ENCODE peak calls at places on chromosome 3, in six cellular contexts. E is GM12878, A is IMR-90, S is esophagus muscularis mucosa, J is esophagus squamous epithelium, M is transverse colon. N is an unnamed sample.

GRCh38 chr3:182148360-182148759 is 436.6 kb downstream of the SOX2 start:
- DNase-seq in E (no peak), J (no peak), A (no peak), S (no peak), M (no peak), N (no peak)

GRCh38 chr3:40070816-40071215 is 238.7 kb upstream of the EIF1B start:
- DNase-seq in J (no peak), E (no peak), A (no peak), S (peak), M (no peak), N (no peak)

GRCh38 chr3:42118762-42119361 is 27.7 kb downstream of the TRAK1 start:
- DNase-seq in J (no peak), S (no peak), M (peak), E (peak), A (peak), N (peak)

GRCh38 chr3:121483290-121483689 is 62.5 kb downstream of the POLQ start:
- DNase-seq in A (peak), E (no peak), S (no peak), J (no peak), M (no peak), N (no peak)

GRCh38 chr3:54900954-54901591 is 26.8 kb downstream of the LRTM1 start:
- DNase-seq in S (no peak), A (peak), J (no peak), E (no peak), M (no peak), N (no peak)

GRCh38 chr3:173037840-173038483 is 103.1 kb downstream of the SPATA16 start:
- DNase-seq in J (no peak), A (no peak), E (no peak), M (no peak), S (no peak), N (no peak)

GRCh38 chr3:177396707-177397106 is 199.4 kb upstream of the TBL1XR1 start:
- DNase-seq in E (no peak), A (no peak), J (no peak), M (no peak), S (no peak), N (no peak)

GRCh38 chr3:146335386-146335785 is 84.5 kb upstream of the PLSCR4 start:
- DNase-seq in A (no peak), M (no peak), E (no peak), S (no peak), J (no peak), N (no peak)

GRCh38 chr3:132509096-132509495 is 88.0 kb upstream of the ACKR4 start:
- DNase-seq in M (no peak), E (no peak), S (no peak), J (no peak), A (peak), N (no peak)

GRCh38 chr3:65028024-65028423 is 340.2 kb upstream of the ADAMTS9 start:
- DNase-seq in J (no peak), E (no peak), A (no peak), S (no peak), M (no peak), N (no peak)

GRCh38 chr3:66557166-66557565 is 56.3 kb upstream of the LRIG1 start:
- DNase-seq in A (no peak), S (no peak), M (no peak), E (no peak), J (no peak), N (no peak)

GRCh38 chr3:156474560-156475389 is 80.1 kb downstream of the SSR3 start:
- DNase-seq in J (no peak), M (no peak), E (no peak), A (no peak), S (no peak), N (no peak)

GRCh38 chr3:140753865-140754754 is 76.2 kb downstream of the TRIM42 start:
- DNase-seq in J (no peak), S (no peak), A (no peak), M (no peak), E (peak), N (no peak)

GRCh38 chr3:55481067-55481917 is 5.8 kb downstream of the WNT5A start:
- DNase-seq in M (no peak), E (no peak), J (no peak), S (no peak), A (peak), N (no peak)

GRCh38 chr3:57001356-57001755 is 59.1 kb upstream of the SPATA12 start:
- DNase-seq in M (no peak), E (no peak), S (no peak), A (no peak), J (no peak), N (no peak)

GRCh38 chr3:106466881-106467280 is 598.1 kb upstream of the CBLB start:
- DNase-seq in A (no peak), J (no peak), S (no peak), E (no peak), M (no peak), N (no peak)

GRCh38 chr3:172709776-172710708 is 825 bp downstream of the NCEH1 start:
- DNase-seq in M (peak), S (no peak), J (no peak), E (no peak), A (peak), N (peak)

GRCh38 chr3:104673981-104674380 is 692.7 kb upstream of the ALCAM start:
- DNase-seq in M (no peak), J (no peak), A (peak), S (no peak), E (no peak), N (no peak)

GRCh38 chr3:50633233-50633795 is 16.4 kb downstream of the MAPKAPK3 start:
- DNase-seq in S (no peak), A (no peak), M (no peak), E (no peak), J (no peak), N (no peak)

GRCh38 chr3:139325551-139325950 is 18.3 kb upstream of the MRPS22 start:
- DNase-seq in J (no peak), S (no peak), E (no peak), A (no peak), M (no peak), N (no peak)

GRCh38 chr3:20054549-20054987 is 14.3 kb downstream of the KAT2B start:
- DNase-seq in A (peak), E (peak), M (peak), J (peak), S (no peak), N (peak)

GRCh38 chr3:82496890-82497560 is 735.6 kb upstream of the GBE1 start:
- DNase-seq in A (no peak), S (no peak), J (no peak), E (no peak), M (no peak), N (peak)

GRCh38 chr3:196741401-196741761 is 1.7 kb downstream of the PAK2 start:
- DNase-seq in S (no peak), J (no peak), E (no peak), M (no peak), A (no peak), N (no peak)

GRCh38 chr3:71254251-71254650 is 329.3 kb downstream of the FOXP1 start:
- DNase-seq in M (no peak), E (no peak), A (peak), S (no peak), J (no peak), N (no peak)

GRCh38 chr3:191005790-191006189 is 143.3 kb upstream of the GMNC start:
- DNase-seq in S (no peak), J (no peak), A (no peak), E (no peak), M (no peak), N (no peak)

GRCh38 chr3:179558742-179559364 is 3.9 kb upstream of the ACTL6A start:
- DNase-seq in S (no peak), J (no peak), E (peak), A (peak), M (peak), N (peak)

GRCh38 chr3:81352867-81353266 is 408.6 kb downstream of the GBE1 start:
- DNase-seq in J (no peak), E (no peak), M (no peak), S (no peak), A (peak), N (no peak)

GRCh38 chr3:170862618-170863374 is 7.2 kb downstream of the RPL22L1 start:
- DNase-seq in M (no peak), E (no peak), J (no peak), A (peak), S (no peak), N (no peak)

GRCh38 chr3:108097326-108098035 is 6.7 kb upstream of the CD47 start:
- DNase-seq in S (no peak), J (no peak), E (no peak), M (no peak), A (no peak), N (peak)

GRCh38 chr3:67739851-67740250 is 85.4 kb upstream of the SUCLG2 start:
- DNase-seq in M (no peak), E (no peak), J (no peak), S (no peak), A (peak), N (no peak)

GRCh38 chr3:194247350-194247740 is 103.8 kb downstream of the CPN2 start:
- DNase-seq in A (no peak), J (no peak), M (no peak), E (no peak), S (no peak), N (no peak)

GRCh38 chr3:122510878-122511481 is 3.8 kb downstream of the KPNA1 start:
- DNase-seq in A (peak), E (no peak), J (no peak), S (no peak), M (no peak), N (peak)

GRCh38 chr3:87311309-87311708 is 34.9 kb upstream of the POU1F1 start:
- DNase-seq in M (no peak), S (no peak), J (no peak), A (no peak), E (no peak), N (no peak)

DNA sequence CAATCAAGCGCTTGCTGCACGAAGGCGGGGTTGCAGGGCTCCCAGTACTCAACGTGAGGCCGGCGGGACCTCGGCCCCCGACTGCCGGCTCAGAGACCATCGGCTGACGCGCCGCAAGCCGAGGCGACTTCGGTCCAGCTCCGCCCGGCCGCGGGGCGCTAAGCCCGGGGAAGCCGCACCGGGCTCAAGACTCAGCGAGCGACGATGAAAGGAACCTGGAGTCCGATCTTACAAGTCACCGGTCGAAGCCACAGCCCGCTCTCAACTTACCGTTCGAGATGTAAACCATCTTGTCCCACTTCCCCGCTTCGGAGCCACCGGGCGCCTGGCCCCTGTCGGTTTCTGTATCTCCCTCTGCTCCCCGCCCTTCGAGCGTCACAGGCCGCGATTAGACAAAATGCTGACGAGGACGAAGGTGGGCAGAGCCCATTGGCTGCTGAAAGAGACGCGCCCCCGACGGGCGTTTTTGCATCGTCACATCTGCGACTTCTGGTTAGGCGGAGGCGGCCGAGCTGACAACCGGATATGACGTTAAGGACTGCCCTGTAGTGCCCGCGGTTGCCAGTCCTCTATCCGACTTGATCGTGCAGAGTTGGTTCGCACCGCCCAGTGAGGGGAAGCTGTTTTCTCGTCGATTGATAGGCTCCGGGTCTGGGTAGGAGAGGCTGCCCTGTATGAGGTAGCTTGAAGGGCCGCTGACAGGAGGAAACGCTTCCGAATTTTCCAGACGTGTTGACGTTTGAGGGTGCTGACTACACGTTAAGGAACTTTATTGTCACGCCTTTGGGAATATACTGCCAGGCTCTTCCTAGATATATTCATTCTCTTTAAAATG is at the start of gene SELENOK:
- DNase-seq in S (peak), M (peak), E (peak), J (peak), A (peak), N (peak)
- TF ChIP-seq POLR2A in S (peak), M (peak), E (peak), J (peak), A (peak), N (peak)

DNA sequence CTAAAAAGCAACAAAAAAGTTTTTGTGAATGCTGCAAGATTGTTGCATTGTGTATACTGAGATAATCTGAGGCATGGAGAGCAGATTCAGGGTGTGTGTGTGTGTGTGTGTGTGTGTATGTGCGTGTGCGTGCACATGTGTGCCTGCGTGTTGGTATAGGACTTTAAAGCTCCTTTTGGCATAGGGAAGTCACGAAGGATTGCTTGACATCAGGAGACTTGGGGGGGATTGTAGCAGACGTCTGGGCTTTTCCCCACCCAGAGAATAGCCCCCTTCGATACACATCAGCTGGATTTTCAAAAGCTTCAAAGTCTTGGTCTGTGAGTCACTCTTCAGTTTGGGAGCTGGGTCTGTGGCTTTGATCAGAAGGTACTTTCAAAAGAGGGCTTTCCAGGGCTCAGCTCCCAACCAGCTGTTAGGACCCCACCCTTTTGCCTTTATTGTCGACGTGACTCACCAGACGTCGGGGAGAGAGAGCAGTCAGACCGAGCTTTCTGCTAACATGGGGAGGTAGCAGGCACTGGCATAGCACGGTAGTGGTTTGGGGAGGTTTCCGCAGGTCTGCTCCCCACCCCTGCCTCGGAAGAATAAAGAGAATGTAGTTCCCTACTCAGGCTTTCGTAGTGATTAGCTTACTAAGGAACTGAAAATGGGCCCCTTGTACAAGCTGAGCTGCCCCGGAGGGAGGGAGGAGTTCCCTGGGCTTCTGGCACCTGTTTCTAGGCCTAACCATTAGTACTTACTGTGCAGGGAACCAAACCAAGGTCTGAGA is 4.7 kb downstream of the BHLHE40 start:
- DNase-seq in M (peak), E (peak), S (no peak), J (peak), A (peak), N (no peak)
- TF ChIP-seq POLR2A in M (peak), E (peak), S (no peak), J (peak), A (peak), N (peak)

GRCh38 chr3:129840707-129841360 is 52.7 kb downstream of the TMCC1 start:
- DNase-seq in A (no peak), S (no peak), E (no peak), J (no peak), M (no peak), N (no peak)

GRCh38 chr3:129845956-129846355 is 47.6 kb downstream of the TMCC1 start:
- DNase-seq in A (no peak), S (no peak), J (no peak), M (no peak), E (no peak), N (no peak)
- TF ChIP-seq POLR2A in A (no peak), S (no peak), J (no peak), M (no peak), E (no peak), N (no peak)

GRCh38 chr3:151675858-151676615 is 57.7 kb upstream of the AADACL2 start:
- DNase-seq in E (no peak), A (no peak), J (no peak), S (no peak), M (no peak), N (no peak)

DNA sequence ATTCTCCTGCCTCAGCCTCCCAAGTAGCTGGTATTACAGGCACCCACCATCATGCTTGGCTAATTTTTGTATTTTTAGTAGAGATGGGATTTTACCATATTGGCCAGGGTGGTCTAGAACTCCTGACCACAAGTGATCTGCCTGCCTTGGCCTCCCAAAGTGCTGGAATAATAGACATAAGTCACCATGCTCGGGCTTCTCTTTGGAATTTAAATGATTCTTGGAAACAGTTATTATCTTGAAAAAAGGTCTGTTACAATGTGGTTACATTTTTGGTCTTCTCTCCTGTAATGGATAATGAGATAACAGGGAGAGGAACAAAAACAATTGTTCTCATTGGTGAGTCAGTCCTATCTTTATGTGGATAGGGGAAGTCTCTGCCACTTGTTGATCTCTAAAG is 59.8 kb upstream of the AADACL2 start:
- DNase-seq in S (no peak), M (no peak), A (no peak), J (no peak), E (no peak), N (peak)
- TF ChIP-seq POLR2A in S (no peak), M (no peak), A (no peak), J (no peak), E (no peak), N (no peak)

DNA sequence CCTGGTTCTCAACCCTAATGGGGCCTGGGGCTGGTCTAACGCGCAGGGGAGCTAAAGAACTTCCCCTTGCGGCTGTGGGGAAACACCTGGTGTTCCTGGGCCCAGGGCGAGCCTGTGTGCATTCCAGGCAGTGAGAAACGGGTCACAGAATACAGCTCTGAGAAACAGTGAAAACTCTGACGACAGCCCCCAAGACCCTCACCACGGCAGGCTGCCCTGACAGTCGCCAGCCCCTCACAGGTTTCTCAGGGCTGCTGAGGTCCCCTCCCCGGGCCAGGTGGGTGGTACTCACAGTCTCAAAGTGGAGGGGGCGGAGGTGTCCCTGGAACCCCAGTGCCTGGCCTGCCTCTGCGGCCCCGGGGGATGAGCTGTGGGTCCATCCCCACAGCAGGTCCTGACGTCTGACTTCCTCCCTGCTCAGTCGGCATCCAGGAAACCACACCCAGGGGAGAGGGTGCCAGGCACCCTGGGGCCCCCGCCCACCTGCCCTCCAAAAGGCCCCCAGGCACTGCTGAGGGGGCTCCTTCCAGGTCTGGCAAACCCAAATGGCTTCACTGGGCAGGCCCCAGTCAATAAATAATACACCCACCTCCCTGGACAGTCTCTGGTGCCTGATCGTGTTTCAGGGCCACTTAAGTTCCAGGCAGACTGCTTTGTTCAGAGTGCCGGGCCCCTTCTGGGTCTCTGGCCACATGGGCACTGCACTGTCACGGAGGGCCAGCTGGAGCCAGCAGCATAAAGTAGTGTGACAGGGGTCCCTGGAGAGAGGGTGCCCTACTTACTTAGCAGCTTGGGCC is 57.7 kb downstream of the IQSEC1 start:
- DNase-seq in M (peak), A (no peak), E (no peak), S (no peak), J (no peak), N (peak)
- TF ChIP-seq POLR2A in M (peak), A (no peak), E (no peak), S (peak), J (peak), N (peak)

GRCh38 chr3:155083313-155083905 is 3.3 kb downstream of the MME start:
- DNase-seq in E (no peak), S (no peak), M (no peak), A (peak), J (no peak), N (no peak)

GRCh38 chr3:155078959-155079794 is 942 bp upstream of the MME start:
- DNase-seq in J (no peak), M (no peak), A (peak), S (no peak), E (no peak), N (no peak)

GRCh38 chr3:155076888-155077287 is 3.2 kb upstream of the MME start:
- DNase-seq in J (no peak), E (no peak), A (peak), M (no peak), S (no peak), N (no peak)

GRCh38 chr3:155080692-155081091 is 573 bp downstream of the MME start:
- DNase-seq in J (no peak), E (no peak), S (no peak), M (no peak), A (no peak), N (no peak)

GRCh38 chr3:155079795-155080546 is at the start of gene MME:
- DNase-seq in M (peak), A (peak), E (no peak), J (no peak), S (no peak), N (no peak)
- TF ChIP-seq POLR2A in M (no peak), A (peak), E (no peak), J (no peak), S (no peak), N (no peak)